ENCODE peak calls at places on chromosomes 13 and 19, in ten cellular contexts. G, S, Q, E, V, N, I, M, D and T are unnamed samples.

GRCh38 chr19:30649934-30650614 is 277.9 kb downstream of the ZNF536 start:
- DNase-seq in G (no peak), S (no peak), Q (no peak), E (peak), V (no peak), N (peak), I (peak), M (no peak), D (no peak), T (no peak)

GRCh38 chr13:60347174-60347573 is 49.8 kb upstream of the TDRD3 start:
- DNase-seq in G (no peak), S (no peak), Q (no peak), E (no peak), V (no peak), N (no peak), I (no peak), M (no peak), D (no peak), T (no peak)

GRCh38 chr13:97308735-97309429 is 86.7 kb downstream of the MBNL2 start:
- DNase-seq in G (no peak), S (no peak), Q (no peak), E (peak), V (no peak), N (no peak), I (peak), M (no peak), D (no peak), T (no peak)

GRCh38 chr19:29497241-29497640 is 28.6 kb upstream of the VSTM2B start:
- DNase-seq in G (no peak), S (peak), Q (no peak), E (no peak), V (no peak), N (no peak), I (no peak), M (no peak), D (peak), T (peak)

GRCh38 chr13:75666646-75667351 is 30.7 kb downstream of the LMO7 start:
- DNase-seq in G (no peak), S (no peak), Q (no peak), E (no peak), V (no peak), N (peak), I (peak), M (no peak), D (no peak), T (no peak)

GRCh38 chr13:103187621-103188020 is 121.4 kb upstream of the SLC10A2 start:
- DNase-seq in G (no peak), S (no peak), Q (no peak), E (no peak), V (no peak), N (no peak), I (no peak), M (no peak), D (no peak), T (peak)

GRCh38 chr19:35693835-35694599 is 10.3 kb upstream of the ZBTB32 start:
- DNase-seq in G (peak), S (peak), Q (peak), E (peak), V (peak), N (peak), I (peak), M (peak), D (peak), T (peak)

GRCh38 chr19:3094638-3095374 is 644 bp downstream of the GNA11 start:
- DNase-seq in G (no peak), S (peak), Q (no peak), E (no peak), V (peak), N (no peak), I (peak), M (no peak), D (no peak), T (peak)